ENCODE peak calls at places on chromosomes 5 and 9, in four cellular contexts. N, I, B and U are unnamed samples.

GRCh38 chr5:172902497-172903472 is 56.4 kb upstream of the RPL26L1 start:
- DNase-seq in I (peak; percentile 96), B (peak; percentile 94), N (peak; percentile 74), U (peak; percentile 100)

GRCh38 chr9:93305497-93306020 is 121.6 kb downstream of the WNK2 start:
- DNase-seq in N (no peak), I (peak; percentile 77), B (no peak), U (no peak)

GRCh38 chr9:137550241-137550621 is at the start of gene PNPLA7:
- DNase-seq in I (peak; percentile 93), N (peak; percentile 86), B (peak; percentile 8), U (peak; percentile 31)

GRCh38 chr5:169763437-169764301 is 126.6 kb downstream of the DOCK2 start:
- DNase-seq in B (no peak), I (no peak), N (no peak), U (no peak)

GRCh38 chr5:6194261-6194875 is 184.0 kb downstream of the MED10 start:
- DNase-seq in I (no peak), N (no peak), B (no peak), U (peak; percentile 38)

GRCh38 chr5:138408023-138408422 is 30.8 kb upstream of the REEP2 start:
- DNase-seq in I (no peak), B (no peak), N (peak; percentile 80), U (peak; percentile 34)

GRCh38 chr5:134539732-134540131 is 14.3 kb downstream of the JADE2 start:
- DNase-seq in I (no peak), B (no peak), N (no peak), U (no peak)

GRCh38 chr5:91384671-91385430 is 1.7 kb upstream of the ARRDC3 start:
- DNase-seq in I (no peak), N (peak; percentile 61), B (peak; percentile 67), U (peak; percentile 48)

GRCh38 chr9:38311382-38312270 is 80.9 kb upstream of the ALDH1B1 start:
- DNase-seq in I (no peak), N (peak; percentile 15), B (no peak), U (no peak)

GRCh38 chr9:96020300-96020821 is 144.9 kb downstream of the ERCC6L2 start:
- DNase-seq in N (no peak), I (no peak), B (no peak), U (no peak)

GRCh38 chr5:138464388-138465287 is 641 bp upstream of the EGR1 start:
- DNase-seq in I (peak; percentile 97), B (peak; percentile 99), N (peak; percentile 99), U (peak; percentile 100)

DNA sequence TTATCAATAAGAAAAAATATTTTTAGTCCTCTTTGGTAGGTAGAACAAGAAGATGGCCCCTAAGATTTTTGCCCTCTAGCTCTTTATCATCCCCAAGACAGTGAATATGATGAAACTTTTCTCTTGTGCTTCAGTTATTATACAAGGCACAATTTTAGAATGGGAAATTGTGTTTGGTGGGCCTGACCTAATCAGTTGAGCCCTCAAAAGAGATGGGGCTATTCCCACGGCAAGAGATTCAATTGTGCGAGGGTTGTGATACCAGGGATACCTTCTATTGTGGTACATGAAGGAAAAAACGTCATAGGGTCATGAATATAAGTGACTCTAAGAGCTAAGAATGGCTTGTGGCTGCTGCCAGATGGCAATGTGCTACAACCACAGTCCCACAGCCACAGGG is 94.0 kb upstream of the COX7C start:
- DNase-seq in N (no peak), B (no peak), I (no peak), U (no peak)
- H3K4me3 ChIP-seq in N (no peak overlapping the region), B (no peak overlapping the region), I (no peak overlapping the region), U (no peak overlapping the region)

GRCh38 chr5:164728733-164729132 is 1223.3 kb downstream of the MAT2B start:
- DNase-seq in B (no peak), N (no peak), I (no peak), U (no peak)
- H3K9me3 ChIP-seq in B (peaks cover 3% of the 10 kb centered on the region), N (no peaks in the 10 kb centered on the region), I (no peaks in the 10 kb centered on the region), U (peaks cover 12% of the 10 kb centered on the region)

GRCh38 chr5:1172670-1173404 is 28.6 kb upstream of the SLC6A19 start:
- DNase-seq in N (no peak), B (no peak), I (peak; percentile 15), U (no peak)
- H3K4me3 ChIP-seq in N (no peak overlapping the region), B (no peak overlapping the region), I (no peak overlapping the region), U (no peak overlapping the region)

GRCh38 chr5:125439243-125439642 is 692.8 kb upstream of the ZNF608 start:
- DNase-seq in N (no peak), I (no peak), B (no peak), U (no peak)

DNA sequence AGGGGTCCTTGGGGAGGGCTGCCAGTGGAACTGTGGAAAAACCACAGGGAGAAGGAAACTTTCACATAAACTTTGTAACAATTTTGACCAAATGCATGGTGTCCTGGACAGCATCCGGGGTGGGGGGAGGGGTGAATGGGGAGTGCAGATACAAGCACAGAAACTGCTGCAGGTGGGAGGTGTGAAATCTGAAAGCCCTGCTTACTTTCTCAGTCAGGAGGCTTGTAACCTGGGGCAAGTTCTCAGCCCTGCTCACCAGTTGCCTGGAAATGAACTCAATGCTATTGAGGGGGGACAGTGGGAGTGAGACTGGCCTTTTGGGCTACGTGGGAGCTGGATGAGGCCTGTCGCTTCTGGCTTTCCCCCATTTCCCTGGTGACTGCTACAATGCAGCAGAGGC is 694.5 kb upstream of the ZNF608 start:
- DNase-seq in B (no peak), N (no peak), I (no peak), U (no peak)
- H3K9me3 ChIP-seq in B (peaks cover 3% of the 10 kb centered on the region), N (peaks cover 33% of the 10 kb centered on the region), I (peaks cover 9% of the 10 kb centered on the region), U (no peaks in the 10 kb centered on the region)

GRCh38 chr9:81611664-81612063 is 77.7 kb downstream of the TLE1 start:
- DNase-seq in I (no peak), N (no peak), B (no peak), U (no peak)

GRCh38 chr9:81614335-81614734 is 75.0 kb downstream of the TLE1 start:
- DNase-seq in N (no peak), I (no peak), B (no peak), U (no peak)

GRCh38 chr9:81610739-81611107 is 78.6 kb downstream of the TLE1 start:
- DNase-seq in N (no peak), I (no peak), B (no peak), U (no peak)

GRCh38 chr9:81616141-81616540 is 73.2 kb downstream of the TLE1 start:
- DNase-seq in I (no peak), N (no peak), B (no peak), U (no peak)

DNA sequence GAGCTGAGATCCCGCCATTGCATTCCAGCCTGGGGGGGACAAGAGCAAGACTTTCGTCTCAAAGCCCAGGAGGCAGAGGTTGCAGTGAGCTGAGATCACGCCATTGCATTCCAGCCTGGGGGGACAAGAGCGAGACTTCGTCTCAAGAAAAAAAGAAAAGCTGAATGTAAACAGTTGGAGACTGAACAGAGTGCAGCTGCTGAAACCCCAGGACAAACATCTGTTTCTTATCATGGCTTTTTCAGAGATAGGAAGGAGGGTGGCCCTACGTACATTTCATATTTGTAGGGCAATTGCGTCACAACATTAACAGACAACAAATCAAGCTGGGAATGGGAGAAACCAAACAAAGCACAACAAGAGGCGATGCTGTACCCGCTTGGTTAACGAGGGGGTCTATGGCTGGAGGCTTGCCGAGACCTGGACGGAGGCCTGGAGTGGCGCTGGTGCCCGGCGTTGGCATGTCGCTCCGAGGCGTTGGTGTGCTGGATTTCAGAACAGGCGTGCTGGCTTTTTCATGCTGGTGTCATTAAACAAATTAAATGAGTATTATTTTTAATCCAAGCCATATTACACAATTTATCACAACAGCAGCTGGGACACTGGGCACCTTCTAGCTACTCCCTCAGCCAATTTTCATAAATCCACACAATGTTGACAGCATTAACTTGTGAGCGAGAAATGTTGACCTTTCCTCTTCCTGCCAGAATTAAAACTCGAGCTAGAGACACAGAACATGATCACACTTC is 76.2 kb downstream of the TLE1 start:
- DNase-seq in N (no peak), B (peak; percentile 90), I (peak; percentile 86), U (peak; percentile 89)
- H3K4me3 ChIP-seq in N (no peak overlapping the region), B (no peak overlapping the region), I (no peak overlapping the region), U (no peak overlapping the region)

GRCh38 chr9:122718038-122718437 is 5.8 kb upstream of the OR1L4 start:
- DNase-seq in I (no peak), N (no peak), B (no peak), U (no peak)
- H3K9me3 ChIP-seq in I (peaks cover 10% of the 10 kb centered on the region), N (no peaks in the 10 kb centered on the region), B (no peaks in the 10 kb centered on the region), U (no peaks in the 10 kb centered on the region)

GRCh38 chr5:160188151-160188967 is 40.9 kb upstream of the FABP6 start:
- DNase-seq in I (peak; percentile 75), N (peak; percentile 94), B (no peak), U (peak; percentile 62)
- H3K4me3 ChIP-seq in I (peak overlapping the region; percentile 28), N (peak overlapping the region; percentile 46), B (peak overlapping the region; percentile 47), U (peak overlapping the region; percentile 29)